ENCODE peak calls at places on chromosomes 3 and 15, in six cellular contexts. W is transverse colon, S is heart left ventricle, N is IMR-90, A is A549, X is HCT116. M is an unnamed sample.

GRCh38 chr3:160478338-160478737 is 28.8 kb upstream of the TRIM59 start:
- DNase-seq in X (no peak), S (no peak), N (peak; percentile 70), A (no peak), W (no peak), M (no peak)

GRCh38 chr3:145698252-145698651 is 462.7 kb downstream of the PLOD2 start:
- DNase-seq in X (no peak), A (no peak), W (no peak), N (no peak), S (no peak), M (no peak)

GRCh38 chr15:92958105-92958504 is 58.0 kb downstream of the CHD2 start:
- DNase-seq in X (no peak), S (no peak), A (no peak), N (peak; percentile 39), W (no peak), M (no peak)

GRCh38 chr3:33385423-33385822 is 54.8 kb downstream of the UBP1 start:
- DNase-seq in S (no peak), X (no peak), W (no peak), N (peak; percentile 20), A (peak; percentile 12), M (peak; percentile 27)

GRCh38 chr3:103127116-103127630 is 692.4 kb downstream of the ZPLD1 start:
- DNase-seq in X (no peak), S (no peak), W (no peak), N (no peak), A (no peak), M (no peak)

GRCh38 chr15:90954712-90955671 is at the start of gene RCCD1:
- DNase-seq in X (peak; percentile 92), S (peak; percentile 94), W (peak; percentile 96), A (peak; percentile 98), N (peak; percentile 93), M (peak; percentile 97)

GRCh38 chr15:73599934-73600333 is 33.3 kb downstream of the NPTN start:
- DNase-seq in S (no peak), N (peak; percentile 45), A (peak; percentile 53), X (peak; percentile 49), W (no peak), M (no peak)

GRCh38 chr15:40115670-40116093 is 7.0 kb upstream of the BMF start:
- DNase-seq in N (no peak), S (peak; percentile 45), X (no peak), W (peak; percentile 78), A (no peak), M (no peak)

GRCh38 chr15:70062321-70062956 is 35.3 kb downstream of the TLE3 start:
- DNase-seq in S (peak; percentile 71), N (peak; percentile 90), A (no peak), X (no peak), W (peak; percentile 84), M (no peak)

GRCh38 chr15:69823223-69823907 is 274.4 kb downstream of the TLE3 start:
- DNase-seq in N (peak; percentile 10), X (peak; percentile 42), S (no peak), A (peak; percentile 52), W (no peak), M (no peak)

GRCh38 chr3:158731938-158732855 is at the start of gene RARRES1:
- DNase-seq in W (peak; percentile 75), X (no peak), S (peak; percentile 66), N (peak; percentile 62), A (peak; percentile 70), M (peak; percentile 82)

GRCh38 chr3:54670269-54671000 is 257.4 kb downstream of the LRTM1 start:
- DNase-seq in A (no peak), S (no peak), W (peak; percentile 56), X (no peak), N (no peak), M (no peak)

GRCh38 chr3:123587399-123587798 is 2.5 kb upstream of the HACD2 start:
- DNase-seq in N (no peak), A (no peak), W (no peak), S (no peak), X (no peak), M (peak; percentile 31)

GRCh38 chr3:14976317-14976716 is 28.9 kb downstream of the NR2C2 start:
- DNase-seq in A (no peak), N (no peak), X (no peak), S (no peak), W (no peak), M (no peak)

GRCh38 chr3:16071246-16071645 is 103.2 kb upstream of the GALNT15 start:
- DNase-seq in X (no peak), W (no peak), A (no peak), S (no peak), N (no peak), M (no peak)

GRCh38 chr3:141050913-141051632 is at the start of gene SPSB4:
- DNase-seq in S (peak; percentile 75), N (peak; percentile 27), W (peak; percentile 21), X (peak; percentile 28), A (peak; percentile 47), M (peak; percentile 18)

GRCh38 chr3:129673012-129673411 is 66.5 kb upstream of the PLXND1 start:
- DNase-seq in S (peak; percentile 30), N (no peak), A (no peak), W (no peak), X (no peak), M (peak; percentile 67)

GRCh38 chr15:96474274-96474673 is 143.8 kb downstream of the NR2F2 start:
- DNase-seq in S (no peak), A (no peak), X (no peak), N (no peak), W (no peak), M (no peak)

GRCh38 chr15:25659251-25659650 is 203.9 kb downstream of the ATP10A start:
- DNase-seq in S (no peak), N (no peak), A (no peak), X (no peak), W (no peak), M (no peak)

GRCh38 chr15:85988741-85989140 is 90.9 kb upstream of the AGBL1 start:
- DNase-seq in W (no peak), A (no peak), X (no peak), S (no peak), N (no peak), M (no peak)

GRCh38 chr15:45106002-45106790 is 7.8 kb downstream of the DUOX2 start:
- DNase-seq in W (no peak), S (no peak), X (no peak), N (no peak), A (no peak), M (no peak)

GRCh38 chr3:119323401-119324107 is 29.4 kb downstream of the ARHGAP31 start:
- DNase-seq in W (no peak), A (no peak), N (no peak), S (no peak), X (no peak), M (no peak)

DNA sequence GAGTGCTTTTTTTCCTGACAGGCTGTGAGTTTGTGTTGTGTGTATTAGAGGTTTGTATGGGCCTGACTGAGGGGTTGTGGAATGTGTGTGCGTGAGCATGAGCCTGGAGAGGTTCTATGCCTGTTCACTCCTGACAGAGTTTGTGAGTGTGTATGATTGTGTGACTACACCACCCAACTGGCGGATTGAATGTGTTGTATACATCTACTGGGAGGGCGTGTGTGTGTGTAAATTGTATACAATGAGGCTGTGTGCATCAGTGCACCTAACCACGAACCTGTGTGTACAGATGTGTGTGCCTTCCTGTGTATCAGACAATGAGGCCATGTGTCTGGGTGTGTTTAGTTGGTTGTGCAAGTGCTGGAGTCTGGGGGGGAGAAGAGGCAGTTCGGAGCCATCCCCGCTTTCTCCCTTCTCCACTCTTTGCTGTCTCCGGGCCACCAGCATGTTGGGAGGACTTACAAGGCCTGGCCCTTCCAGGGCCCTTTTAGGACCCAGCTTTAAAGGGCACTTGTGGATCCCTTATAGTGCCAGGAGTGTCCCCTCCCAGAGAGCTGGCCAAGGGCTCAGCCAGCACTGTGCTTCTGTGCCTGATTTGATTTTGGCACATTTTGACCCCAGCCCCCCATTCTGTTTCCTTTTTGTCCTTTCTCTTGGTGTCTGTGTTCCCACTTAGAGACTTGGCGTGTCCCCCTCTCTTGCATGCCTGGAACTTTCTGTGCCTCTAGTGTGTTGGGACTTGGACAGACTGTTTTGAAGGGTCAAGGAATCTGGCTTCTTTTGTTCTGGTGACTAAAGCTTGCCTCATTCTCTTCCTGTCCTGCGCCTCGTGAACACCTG is 1.3 kb downstream of the CTDSPL start:
- DNase-seq in A (peak; percentile 42), X (no peak), N (peak; percentile 75), W (peak; percentile 28), S (no peak), M (no peak)
- TF ChIP-seq POLR2A in A (no peak), X (no peak), N (no peak), W (no peak), S (no peak), M (no peak)

DNA sequence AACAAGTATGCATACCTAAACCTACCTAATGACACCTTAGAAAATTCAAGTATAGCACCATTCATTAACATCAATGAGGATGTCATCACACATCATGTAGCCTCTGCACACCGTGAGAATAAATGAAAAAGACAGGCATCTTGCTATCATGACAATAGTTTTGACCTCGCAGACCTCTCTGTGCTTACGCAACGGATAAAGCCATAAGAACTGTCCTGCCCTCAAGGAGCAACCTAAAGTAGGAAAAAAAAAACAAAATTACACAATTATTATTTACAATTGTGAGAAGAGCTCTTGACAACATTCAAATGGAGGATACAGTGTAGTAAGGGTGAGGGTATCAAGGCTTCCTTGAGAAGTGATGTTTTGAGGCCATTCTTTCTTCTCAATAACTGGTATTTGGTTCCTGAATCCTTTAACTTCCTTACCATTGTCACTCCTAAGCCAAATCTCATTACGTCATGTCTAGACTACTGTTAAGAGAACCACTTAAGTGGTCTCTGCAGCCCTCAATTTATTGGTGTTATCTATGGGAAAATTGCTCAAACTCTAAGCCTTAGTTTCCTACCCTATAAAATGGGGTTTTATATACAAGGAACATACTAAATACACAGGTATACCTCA is 7.0 kb upstream of the SETD5 start:
- DNase-seq in X (no peak), W (no peak), N (no peak), A (no peak), S (no peak), M (no peak)
- TF ChIP-seq POLR2A in X (no peak), W (no peak), N (no peak), A (no peak), S (no peak), M (no peak)

GRCh38 chr15:75043509-75044257 is 20.3 kb downstream of the PPCDC start:
- DNase-seq in N (peak; percentile 100), X (no peak), W (peak; percentile 91), A (peak; percentile 48), S (peak; percentile 99), M (peak; percentile 95)
- TF ChIP-seq POLR2A in N (peak; percentile 37), X (no peak), W (no peak), A (no peak), S (no peak), M (peak; percentile 52)

GRCh38 chr3:142595951-142596725 is at the start of gene PLS1:
- DNase-seq in W (peak; percentile 93), X (peak; percentile 86), S (peak; percentile 76), A (peak; percentile 93), N (peak; percentile 70), M (peak; percentile 95)
- TF ChIP-seq POLR2A in W (peak; percentile 91), X (peak; percentile 94), S (no peak), A (peak; percentile 93), N (peak; percentile 42), M (peak; percentile 66)

GRCh38 chr3:108150200-108150599 is 59.4 kb upstream of the CD47 start:
- DNase-seq in A (no peak), S (no peak), W (no peak), X (no peak), N (no peak), M (peak; percentile 80)
- TF ChIP-seq POLR2A in A (no peak), S (no peak), W (no peak), X (no peak), N (no peak), M (peak; percentile 89)

GRCh38 chr15:34039506-34040123 is 611 bp upstream of the AVEN start:
- DNase-seq in X (no peak), N (peak; percentile 45), A (no peak), W (no peak), S (no peak), M (peak; percentile 39)
- TF ChIP-seq POLR2A in X (no peak), N (no peak), A (no peak), W (no peak), S (no peak), M (no peak)

M was measured in erythroblast.